ENCODE peak calls at places on chromosome 1, in four cellular contexts. K, G, W and I are unnamed samples.

GRCh38 chr1:220529530-220529920 is 1.6 kb downstream of the MARK1 start:
- DNase-seq in K (no peak), G (no peak), W (no peak), I (no peak)

GRCh38 chr1:167717351-167717750 is 4.4 kb upstream of the MPZL1 start:
- DNase-seq in K (no peak), G (no peak), W (no peak), I (no peak)

GRCh38 chr1:94694234-94694915 is 125.8 kb upstream of the SLC44A3 start:
- DNase-seq in K (no peak), G (no peak), W (no peak), I (no peak)

GRCh38 chr1:21936366-21937031 is 611 bp downstream of the HSPG2 start:
- DNase-seq in K (peak; percentile 73), G (peak; percentile 40), W (no peak), I (no peak)

GRCh38 chr1:7302873-7303272 is 468.2 kb upstream of the VAMP3 start:
- DNase-seq in K (no peak), G (no peak), W (no peak), I (no peak)

GRCh38 chr1:2921970-2922686 is 99.1 kb upstream of the ACTRT2 start:
- DNase-seq in K (no peak), G (no peak), W (no peak), I (no peak)

GRCh38 chr1:214318356-214318755 is 37.4 kb downstream of the SMYD2 start:
- DNase-seq in K (no peak), G (no peak), W (no peak), I (no peak)

GRCh38 chr1:67382292-67382691 is 47.9 kb downstream of the SERBP1 start:
- DNase-seq in K (no peak), G (no peak), W (no peak), I (no peak)

GRCh38 chr1:161285519-161285918 is 24.2 kb downstream of the MPZ start:
- DNase-seq in K (no peak), G (no peak), W (no peak), I (no peak)

GRCh38 chr1:10495942-10496341 is 21.2 kb downstream of the PEX14 start:
- DNase-seq in K (no peak), G (no peak), W (no peak), I (no peak)

GRCh38 chr1:109901508-109902145 is 9.0 kb upstream of the CSF1 start:
- DNase-seq in K (no peak), G (peak; percentile 42), W (no peak), I (no peak)

GRCh38 chr1:44031051-44031899 is at the start of gene SLC6A9:
- DNase-seq in K (peak; percentile 91), G (peak; percentile 69), W (no peak), I (no peak)

GRCh38 chr1:8836228-8836627 is 18.8 kb upstream of the RERE start:
- DNase-seq in K (peak; percentile 48), G (no peak), W (no peak), I (no peak)

GRCh38 chr1:212749924-212750535 is 41.5 kb downstream of the NSL1 start:
- DNase-seq in K (no peak), G (no peak), W (no peak), I (no peak)

GRCh38 chr1:182056596-182057366 is 4.7 kb downstream of the ZNF648 start:
- DNase-seq in K (no peak), G (no peak), W (no peak), I (no peak)

GRCh38 chr1:240987928-240988327 is 369.1 kb downstream of the RGS7 start:
- DNase-seq in K (no peak), G (no peak), W (no peak), I (no peak)

GRCh38 chr1:109509176-109510134 is at the start of gene AMIGO1:
- DNase-seq in K (peak; percentile 80), G (peak; percentile 65), W (no peak), I (peak; percentile 83)

GRCh38 chr1:58395355-58395754 is 151.2 kb downstream of the OMA1 start:
- DNase-seq in K (no peak), G (no peak), W (no peak), I (no peak)
- TF ChIP-seq POLR2AphosphoS5 in K (no peak), G (no peak), W (no peak), I (no peak)

DNA sequence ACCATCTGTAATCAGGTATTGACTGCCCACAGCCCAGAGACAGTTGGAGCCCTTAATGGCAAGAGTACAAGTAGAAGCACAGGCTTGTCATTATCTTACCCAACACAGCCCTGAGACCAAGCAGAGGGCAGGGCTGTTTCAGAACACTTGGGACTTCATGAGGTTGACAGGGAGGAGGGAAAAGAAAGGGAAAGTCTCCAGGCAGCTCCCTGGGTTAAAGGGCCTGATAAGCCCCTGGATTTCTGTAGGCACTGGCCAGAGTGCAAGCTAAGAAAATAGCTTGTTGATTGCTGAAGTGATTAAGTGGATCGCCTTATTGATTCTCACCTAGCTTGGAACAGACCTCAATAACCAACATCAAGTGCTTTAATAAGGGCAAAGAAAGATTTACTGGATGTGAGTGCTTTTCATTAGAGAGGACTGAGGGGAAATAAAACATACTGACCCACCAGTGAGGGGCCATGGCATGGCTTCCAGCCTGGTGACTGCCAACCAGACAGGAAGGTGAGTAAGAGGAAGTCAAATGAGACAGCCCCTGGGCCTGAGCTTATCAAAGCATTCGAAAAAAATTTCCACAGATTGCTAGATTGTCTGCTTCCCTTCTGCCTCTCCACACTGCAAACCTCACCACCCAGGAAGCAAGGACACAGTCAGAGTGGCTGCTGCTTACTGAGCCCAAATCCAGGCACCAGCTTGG is 121.4 kb upstream of the NFIA start:
- DNase-seq in K (no peak), G (no peak), W (no peak), I (no peak)
- TF ChIP-seq POLR2AphosphoS5 in K (no peak), G (no peak), W (no peak), I (no peak)

DNA sequence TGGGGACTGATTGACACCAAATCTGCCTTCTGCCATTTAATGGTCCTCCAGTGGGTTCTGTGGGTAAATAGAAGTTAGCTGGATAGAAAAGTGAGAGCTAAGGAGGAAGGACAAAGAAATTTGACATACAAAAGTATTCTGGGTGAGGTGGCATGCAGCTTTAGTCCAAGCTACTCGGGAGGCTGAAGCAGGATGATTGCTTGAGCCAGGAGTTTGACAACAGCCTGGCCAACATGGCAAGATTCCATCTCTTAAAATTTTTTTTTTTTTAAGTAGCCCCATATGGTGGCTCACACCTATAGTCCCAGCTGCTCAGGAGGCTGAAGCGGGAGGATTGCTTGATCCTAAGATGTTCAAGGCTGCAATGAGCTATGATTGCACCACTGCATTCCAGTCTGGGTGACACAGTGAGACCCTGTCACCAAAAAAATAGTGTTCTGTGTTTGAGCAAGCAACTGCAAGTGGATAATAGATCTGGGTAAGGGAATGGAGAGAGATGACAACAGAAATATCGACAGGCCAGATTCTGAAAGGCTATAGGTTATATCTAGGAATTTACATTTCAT is 13.4 kb downstream of the RTCA start:
- DNase-seq in K (no peak), G (no peak), W (no peak), I (no peak)
- TF ChIP-seq POLR2AphosphoS5 in K (no peak), G (no peak), W (no peak), I (no peak)

GRCh38 chr1:204213668-204214662 is at the start of gene GOLT1A:
- DNase-seq in K (peak; percentile 80), G (peak; percentile 90), W (peak; percentile 25), I (no peak)
- TF ChIP-seq POLR2AphosphoS5 in K (no peak), G (no peak), W (no peak), I (no peak)